ENCODE peak calls at places on chromosome 9, in eight cellular contexts. One of them, this sample, is unnamed.

GRCh38 chr9:114551750-114552685 is 35.6 kb upstream of the ATP6V1G1 start:
- DNase-seq in breast epithelium: peak
- DNase-seq in foreskin fibroblast: peak
- DNase-seq in Peyer's patch: peak
- DNase-seq in HepG2: peak
- DNase-seq in lower leg skin: peak
- DNase-seq in AG04450: peak
- DNase-seq in thoracic aorta: peak
- DNase-seq in this sample: peak

GRCh38 chr9:111730937-111731567 is 63.7 kb downstream of the SHOC1 start:
- DNase-seq in breast epithelium: no peak
- DNase-seq in foreskin fibroblast: peak
- DNase-seq in Peyer's patch: no peak
- DNase-seq in HepG2: peak
- DNase-seq in lower leg skin: no peak
- DNase-seq in AG04450: no peak
- DNase-seq in thoracic aorta: no peak
- DNase-seq in this sample: peak

GRCh38 chr9:87681271-87682061 is 44.5 kb upstream of the CTSL start:
- DNase-seq in breast epithelium: no peak
- DNase-seq in foreskin fibroblast: no peak
- DNase-seq in Peyer's patch: no peak
- DNase-seq in HepG2: no peak
- DNase-seq in lower leg skin: no peak
- DNase-seq in AG04450: no peak
- DNase-seq in thoracic aorta: no peak
- DNase-seq in this sample: no peak

GRCh38 chr9:113559834-113560620 is 96.5 kb downstream of the RGS3 start:
- DNase-seq in breast epithelium: peak
- DNase-seq in foreskin fibroblast: no peak
- DNase-seq in Peyer's patch: no peak
- DNase-seq in HepG2: no peak
- DNase-seq in lower leg skin: no peak
- DNase-seq in AG04450: no peak
- DNase-seq in thoracic aorta: no peak
- DNase-seq in this sample: no peak

GRCh38 chr9:79656127-79656526 is 84.4 kb downstream of the TLE4 start:
- DNase-seq in breast epithelium: no peak
- DNase-seq in foreskin fibroblast: no peak
- DNase-seq in Peyer's patch: no peak
- DNase-seq in HepG2: no peak
- DNase-seq in lower leg skin: no peak
- DNase-seq in AG04450: no peak
- DNase-seq in thoracic aorta: no peak
- DNase-seq in this sample: no peak

GRCh38 chr9:72650206-72650605 is 128.8 kb downstream of the TMC1 start:
- DNase-seq in breast epithelium: no peak
- DNase-seq in foreskin fibroblast: no peak
- DNase-seq in Peyer's patch: no peak
- DNase-seq in HepG2: no peak
- DNase-seq in lower leg skin: no peak
- DNase-seq in AG04450: no peak
- DNase-seq in thoracic aorta: no peak
- DNase-seq in this sample: no peak

GRCh38 chr9:119853126-119853525 is 483.9 kb upstream of the BRINP1 start:
- DNase-seq in breast epithelium: no peak
- DNase-seq in foreskin fibroblast: no peak
- DNase-seq in Peyer's patch: no peak
- DNase-seq in HepG2: no peak
- DNase-seq in lower leg skin: no peak
- DNase-seq in AG04450: no peak
- DNase-seq in thoracic aorta: no peak
- DNase-seq in this sample: no peak

GRCh38 chr9:21119093-21119770 is 22.4 kb downstream of the IFNW1 start:
- DNase-seq in breast epithelium: no peak
- DNase-seq in foreskin fibroblast: no peak
- DNase-seq in Peyer's patch: no peak
- DNase-seq in HepG2: no peak
- DNase-seq in lower leg skin: no peak
- DNase-seq in AG04450: no peak
- DNase-seq in thoracic aorta: no peak
- DNase-seq in this sample: no peak

GRCh38 chr9:5920860-5921328 is 30.2 kb downstream of the MLANA start:
- DNase-seq in breast epithelium: no peak
- DNase-seq in foreskin fibroblast: peak
- DNase-seq in Peyer's patch: no peak
- DNase-seq in HepG2: no peak
- DNase-seq in lower leg skin: no peak
- DNase-seq in AG04450: no peak
- DNase-seq in thoracic aorta: no peak
- DNase-seq in this sample: no peak

GRCh38 chr9:7094052-7094451 is 336.3 kb downstream of the KDM4C start:
- DNase-seq in breast epithelium: no peak
- DNase-seq in foreskin fibroblast: no peak
- DNase-seq in Peyer's patch: no peak
- DNase-seq in HepG2: peak
- DNase-seq in lower leg skin: no peak
- DNase-seq in AG04450: no peak
- DNase-seq in thoracic aorta: no peak
- DNase-seq in this sample: no peak

GRCh38 chr9:81548911-81549310 is 140.4 kb downstream of the TLE1 start:
- DNase-seq in breast epithelium: no peak
- DNase-seq in foreskin fibroblast: no peak
- DNase-seq in Peyer's patch: no peak
- DNase-seq in HepG2: no peak
- DNase-seq in lower leg skin: no peak
- DNase-seq in AG04450: no peak
- DNase-seq in thoracic aorta: no peak
- DNase-seq in this sample: no peak

GRCh38 chr9:128421474-128422010 is 885 bp downstream of the CERCAM start:
- DNase-seq in breast epithelium: no peak
- DNase-seq in foreskin fibroblast: peak
- DNase-seq in Peyer's patch: no peak
- DNase-seq in HepG2: no peak
- DNase-seq in lower leg skin: peak
- DNase-seq in AG04450: no peak
- DNase-seq in thoracic aorta: no peak
- DNase-seq in this sample: no peak

GRCh38 chr9:7304596-7304995 is 495.0 kb downstream of the DMAC1 start:
- DNase-seq in breast epithelium: no peak
- DNase-seq in foreskin fibroblast: no peak
- DNase-seq in Peyer's patch: no peak
- DNase-seq in HepG2: no peak
- DNase-seq in lower leg skin: no peak
- DNase-seq in AG04450: no peak
- DNase-seq in thoracic aorta: no peak
- DNase-seq in this sample: no peak

GRCh38 chr9:71115448-71115975 is 5.9 kb downstream of the TRPM3 start:
- DNase-seq in breast epithelium: no peak
- DNase-seq in foreskin fibroblast: no peak
- DNase-seq in Peyer's patch: no peak
- DNase-seq in HepG2: no peak
- DNase-seq in lower leg skin: no peak
- DNase-seq in AG04450: no peak
- DNase-seq in thoracic aorta: no peak
- DNase-seq in this sample: no peak

GRCh38 chr9:70954126-70954525 is 167.3 kb downstream of the TRPM3 start:
- DNase-seq in breast epithelium: no peak
- DNase-seq in foreskin fibroblast: peak
- DNase-seq in Peyer's patch: no peak
- DNase-seq in HepG2: no peak
- DNase-seq in lower leg skin: no peak
- DNase-seq in AG04450: peak
- DNase-seq in thoracic aorta: no peak
- DNase-seq in this sample: peak

GRCh38 chr9:76905984-76906861 is at the start of gene PRUNE2:
- DNase-seq in breast epithelium: peak
- DNase-seq in foreskin fibroblast: peak
- DNase-seq in Peyer's patch: peak
- DNase-seq in HepG2: no peak
- DNase-seq in lower leg skin: no peak
- DNase-seq in AG04450: peak
- DNase-seq in thoracic aorta: peak
- DNase-seq in this sample: peak

GRCh38 chr9:76905661-76905983 is 292 bp downstream of the PRUNE2 start:
- DNase-seq in breast epithelium: no peak
- DNase-seq in foreskin fibroblast: no peak
- DNase-seq in Peyer's patch: no peak
- DNase-seq in HepG2: no peak
- DNase-seq in lower leg skin: no peak
- DNase-seq in AG04450: no peak
- DNase-seq in thoracic aorta: no peak
- DNase-seq in this sample: no peak

GRCh38 chr9:76901801-76902200 is 4.1 kb downstream of the PRUNE2 start:
- DNase-seq in breast epithelium: no peak
- DNase-seq in foreskin fibroblast: no peak
- DNase-seq in Peyer's patch: no peak
- DNase-seq in HepG2: no peak
- DNase-seq in lower leg skin: no peak
- DNase-seq in AG04450: no peak
- DNase-seq in thoracic aorta: no peak
- DNase-seq in this sample: no peak

GRCh38 chr9:76902395-76902794 is 3.5 kb downstream of the PRUNE2 start:
- DNase-seq in breast epithelium: no peak
- DNase-seq in foreskin fibroblast: no peak
- DNase-seq in Peyer's patch: no peak
- DNase-seq in HepG2: no peak
- DNase-seq in lower leg skin: no peak
- DNase-seq in AG04450: no peak
- DNase-seq in thoracic aorta: no peak
- DNase-seq in this sample: no peak

DNA sequence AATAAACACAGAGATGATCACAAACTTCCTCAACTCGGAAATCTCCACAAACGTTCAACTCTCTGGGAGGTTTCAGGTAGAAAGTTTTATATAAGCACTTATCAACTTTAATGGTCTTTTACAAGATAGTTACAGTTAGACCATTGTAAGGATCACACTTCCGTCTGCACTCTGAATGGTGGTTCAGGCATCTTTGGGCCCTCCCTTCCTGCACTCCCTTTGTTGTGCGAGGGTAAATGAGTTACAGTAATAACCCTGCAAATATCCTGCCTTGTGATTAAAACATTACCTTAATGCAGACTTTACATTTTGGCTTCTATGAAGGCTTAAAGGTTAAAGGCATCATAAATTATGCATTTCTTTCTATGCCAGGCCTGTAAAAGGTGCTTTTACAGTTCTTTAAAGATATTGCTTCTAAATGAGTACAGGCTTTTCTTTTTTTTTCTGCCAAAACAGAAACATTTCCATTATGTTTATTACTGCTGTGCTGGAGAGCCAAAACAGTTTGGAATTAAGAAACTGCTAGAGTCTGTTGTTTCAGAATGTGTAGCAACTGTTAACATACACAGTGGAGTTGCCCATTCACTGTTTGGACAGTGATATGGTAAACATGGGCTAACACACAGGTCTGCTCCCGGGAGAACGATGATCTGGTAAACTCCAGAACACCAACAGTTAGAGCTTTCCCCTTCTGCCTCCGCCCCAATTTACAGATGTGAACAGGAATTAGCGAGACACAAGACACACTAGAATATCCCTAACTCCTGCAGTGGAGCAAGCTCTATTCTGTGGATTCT is 1.1 kb downstream of the PRUNE2 start:
- DNase-seq in breast epithelium: no peak
- DNase-seq in foreskin fibroblast: no peak
- DNase-seq in Peyer's patch: no peak
- DNase-seq in HepG2: no peak
- DNase-seq in lower leg skin: no peak
- DNase-seq in AG04450: no peak
- DNase-seq in thoracic aorta: no peak
- DNase-seq in this sample: no peak
- H3K4me3 ChIP-seq in breast epithelium: peak
- H3K4me3 ChIP-seq in foreskin fibroblast: peak
- H3K4me3 ChIP-seq in Peyer's patch: no peak
- H3K4me3 ChIP-seq in HepG2: no peak
- H3K4me3 ChIP-seq in lower leg skin: no peak
- H3K4me3 ChIP-seq in AG04450: no peak
- H3K4me3 ChIP-seq in thoracic aorta: peak
- H3K4me3 ChIP-seq in this sample: peak

GRCh38 chr9:99190597-99191283 is 31.0 kb downstream of the ALG2 start:
- DNase-seq in breast epithelium: no peak
- DNase-seq in foreskin fibroblast: no peak
- DNase-seq in Peyer's patch: no peak
- DNase-seq in HepG2: no peak
- DNase-seq in lower leg skin: no peak
- DNase-seq in AG04450: no peak
- DNase-seq in thoracic aorta: no peak
- DNase-seq in this sample: no peak

GRCh38 chr9:99193466-99193821 is 28.3 kb downstream of the ALG2 start:
- DNase-seq in breast epithelium: no peak
- DNase-seq in foreskin fibroblast: no peak
- DNase-seq in Peyer's patch: no peak
- DNase-seq in HepG2: no peak
- DNase-seq in lower leg skin: no peak
- DNase-seq in AG04450: no peak
- DNase-seq in thoracic aorta: no peak
- DNase-seq in this sample: no peak

GRCh38 chr9:99189186-99189585 is 32.6 kb downstream of the ALG2 start:
- DNase-seq in breast epithelium: no peak
- DNase-seq in foreskin fibroblast: no peak
- DNase-seq in Peyer's patch: no peak
- DNase-seq in HepG2: no peak
- DNase-seq in lower leg skin: no peak
- DNase-seq in AG04450: no peak
- DNase-seq in thoracic aorta: no peak
- DNase-seq in this sample: no peak

GRCh38 chr9:99189887-99190596 is 31.7 kb downstream of the ALG2 start:
- DNase-seq in breast epithelium: no peak
- DNase-seq in foreskin fibroblast: no peak
- DNase-seq in Peyer's patch: no peak
- DNase-seq in HepG2: no peak
- DNase-seq in lower leg skin: no peak
- DNase-seq in AG04450: no peak
- DNase-seq in thoracic aorta: no peak
- DNase-seq in this sample: no peak

GRCh38 chr9:99192786-99193465 is 28.8 kb downstream of the ALG2 start:
- DNase-seq in breast epithelium: no peak
- DNase-seq in foreskin fibroblast: peak
- DNase-seq in Peyer's patch: no peak
- DNase-seq in HepG2: no peak
- DNase-seq in lower leg skin: no peak
- DNase-seq in AG04450: no peak
- DNase-seq in thoracic aorta: no peak
- DNase-seq in this sample: no peak
- TF ChIP-seq CTCF in breast epithelium: no peak
- TF ChIP-seq CTCF in foreskin fibroblast: peak
- TF ChIP-seq CTCF in Peyer's patch: no peak
- TF ChIP-seq CTCF in HepG2: no peak
- TF ChIP-seq CTCF in lower leg skin: no peak
- TF ChIP-seq CTCF in AG04450: peak
- TF ChIP-seq CTCF in thoracic aorta: no peak
- TF ChIP-seq CTCF in this sample: peak

GRCh38 chr9:136085815-136086212 is 9.3 kb downstream of the NACC2 start:
- DNase-seq in breast epithelium: no peak
- DNase-seq in foreskin fibroblast: no peak
- DNase-seq in Peyer's patch: peak
- DNase-seq in HepG2: no peak
- DNase-seq in lower leg skin: no peak
- DNase-seq in AG04450: no peak
- DNase-seq in thoracic aorta: no peak
- DNase-seq in this sample: no peak
- H3K4me3 ChIP-seq in breast epithelium: no peak
- H3K4me3 ChIP-seq in foreskin fibroblast: no peak
- H3K4me3 ChIP-seq in Peyer's patch: no peak
- H3K4me3 ChIP-seq in HepG2: no peak
- H3K4me3 ChIP-seq in lower leg skin: no peak
- H3K4me3 ChIP-seq in AG04450: no peak
- H3K4me3 ChIP-seq in thoracic aorta: peak
- H3K4me3 ChIP-seq in this sample: no peak

GRCh38 chr9:136092353-136092650 is 2.8 kb downstream of the NACC2 start:
- DNase-seq in breast epithelium: no peak
- DNase-seq in foreskin fibroblast: no peak
- DNase-seq in Peyer's patch: no peak
- DNase-seq in HepG2: no peak
- DNase-seq in lower leg skin: no peak
- DNase-seq in AG04450: no peak
- DNase-seq in thoracic aorta: no peak
- DNase-seq in this sample: no peak
- TF ChIP-seq CTCF in breast epithelium: no peak
- TF ChIP-seq CTCF in foreskin fibroblast: no peak
- TF ChIP-seq CTCF in Peyer's patch: no peak
- TF ChIP-seq CTCF in HepG2: no peak
- TF ChIP-seq CTCF in lower leg skin: no peak
- TF ChIP-seq CTCF in AG04450: no peak
- TF ChIP-seq CTCF in thoracic aorta: no peak
- TF ChIP-seq CTCF in this sample: no peak

This sample was measured in retinal pigment epithelial cell.